ENCODE peak calls at places on chromosome 19, in nine cellular contexts. One of them, this sample, is unnamed. For H3K4me1, the result is how much of the 10 kb centered on the place peaks cover.

GRCh38 chr19:47215581-47215980 is 15.4 kb downstream of the BBC3 start:
- DNase-seq in fibroblast of lung: no peak
- DNase-seq in HCT116: no peak
- DNase-seq in cardiac muscle cell: no peak
- DNase-seq in IMR-90: no peak
- DNase-seq in GM23248: no peak
- DNase-seq in mucosa of descending colon: peak
- DNase-seq in MM.1S: no peak
- DNase-seq in transverse colon: peak
- DNase-seq in this sample: no peak

GRCh38 chr19:56822755-56823154 is 17.8 kb downstream of the PEG3 start:
- DNase-seq in fibroblast of lung: no peak
- DNase-seq in HCT116: no peak
- DNase-seq in cardiac muscle cell: no peak
- DNase-seq in IMR-90: no peak
- DNase-seq in GM23248: no peak
- DNase-seq in mucosa of descending colon: no peak
- DNase-seq in MM.1S: no peak
- DNase-seq in transverse colon: no peak
- DNase-seq in this sample: no peak

GRCh38 chr19:49216076-49216475 is 58.5 kb downstream of the TRPM4 start:
- DNase-seq in fibroblast of lung: peak
- DNase-seq in HCT116: no peak
- DNase-seq in cardiac muscle cell: no peak
- DNase-seq in IMR-90: peak
- DNase-seq in GM23248: peak
- DNase-seq in mucosa of descending colon: no peak
- DNase-seq in MM.1S: no peak
- DNase-seq in transverse colon: no peak
- DNase-seq in this sample: peak

GRCh38 chr19:33468361-33469170 is 53.0 kb downstream of the PEPD start:
- DNase-seq in fibroblast of lung: peak
- DNase-seq in HCT116: no peak
- DNase-seq in cardiac muscle cell: no peak
- DNase-seq in IMR-90: peak
- DNase-seq in GM23248: no peak
- DNase-seq in mucosa of descending colon: no peak
- DNase-seq in MM.1S: no peak
- DNase-seq in transverse colon: no peak
- DNase-seq in this sample: no peak

GRCh38 chr19:2587001-2587719 is 111.2 kb downstream of the GADD45B start:
- DNase-seq in fibroblast of lung: peak
- DNase-seq in HCT116: no peak
- DNase-seq in cardiac muscle cell: no peak
- DNase-seq in IMR-90: peak
- DNase-seq in GM23248: no peak
- DNase-seq in mucosa of descending colon: no peak
- DNase-seq in MM.1S: no peak
- DNase-seq in transverse colon: no peak
- DNase-seq in this sample: no peak

GRCh38 chr19:51027873-51028272 is 1.5 kb upstream of the KLK11 start:
- DNase-seq in fibroblast of lung: no peak
- DNase-seq in HCT116: no peak
- DNase-seq in cardiac muscle cell: no peak
- DNase-seq in IMR-90: no peak
- DNase-seq in GM23248: no peak
- DNase-seq in mucosa of descending colon: no peak
- DNase-seq in MM.1S: no peak
- DNase-seq in transverse colon: no peak
- DNase-seq in this sample: no peak

GRCh38 chr19:51689751-51690358 is 3.3 kb upstream of the SPACA6 start:
- DNase-seq in fibroblast of lung: peak
- DNase-seq in HCT116: no peak
- DNase-seq in cardiac muscle cell: peak
- DNase-seq in IMR-90: no peak
- DNase-seq in GM23248: peak
- DNase-seq in mucosa of descending colon: no peak
- DNase-seq in MM.1S: no peak
- DNase-seq in transverse colon: peak
- DNase-seq in this sample: peak

GRCh38 chr19:40542197-40542859 is 34.3 kb upstream of the SHKBP1 start:
- DNase-seq in fibroblast of lung: peak
- DNase-seq in HCT116: no peak
- DNase-seq in cardiac muscle cell: peak
- DNase-seq in IMR-90: peak
- DNase-seq in GM23248: peak
- DNase-seq in mucosa of descending colon: peak
- DNase-seq in MM.1S: no peak
- DNase-seq in transverse colon: peak
- DNase-seq in this sample: no peak

GRCh38 chr19:38729653-38730469 is 14.4 kb downstream of the CAPN12 start:
- DNase-seq in fibroblast of lung: peak
- DNase-seq in HCT116: peak
- DNase-seq in cardiac muscle cell: peak
- DNase-seq in IMR-90: peak
- DNase-seq in GM23248: peak
- DNase-seq in mucosa of descending colon: peak
- DNase-seq in MM.1S: peak
- DNase-seq in transverse colon: peak
- DNase-seq in this sample: peak

GRCh38 chr19:40257096-40257517 is 28.0 kb downstream of the AKT2 start:
- DNase-seq in fibroblast of lung: no peak
- DNase-seq in HCT116: no peak
- DNase-seq in cardiac muscle cell: no peak
- DNase-seq in IMR-90: no peak
- DNase-seq in GM23248: no peak
- DNase-seq in mucosa of descending colon: no peak
- DNase-seq in MM.1S: no peak
- DNase-seq in transverse colon: no peak
- DNase-seq in this sample: no peak

GRCh38 chr19:13761423-13761822 is 2.9 kb upstream of the MRI1 start:
- DNase-seq in fibroblast of lung: no peak
- DNase-seq in HCT116: no peak
- DNase-seq in cardiac muscle cell: no peak
- DNase-seq in IMR-90: no peak
- DNase-seq in GM23248: no peak
- DNase-seq in mucosa of descending colon: no peak
- DNase-seq in MM.1S: no peak
- DNase-seq in transverse colon: no peak
- DNase-seq in this sample: no peak

GRCh38 chr19:7778081-7778480 is 15.0 kb downstream of the CLEC4M start:
- DNase-seq in fibroblast of lung: no peak
- DNase-seq in HCT116: no peak
- DNase-seq in cardiac muscle cell: no peak
- DNase-seq in IMR-90: no peak
- DNase-seq in GM23248: no peak
- DNase-seq in mucosa of descending colon: no peak
- DNase-seq in MM.1S: no peak
- DNase-seq in transverse colon: no peak
- DNase-seq in this sample: no peak

GRCh38 chr19:55344444-55344843 is 4.8 kb downstream of the KMT5C start:
- DNase-seq in fibroblast of lung: peak
- DNase-seq in HCT116: no peak
- DNase-seq in cardiac muscle cell: no peak
- DNase-seq in IMR-90: no peak
- DNase-seq in GM23248: no peak
- DNase-seq in mucosa of descending colon: no peak
- DNase-seq in MM.1S: no peak
- DNase-seq in transverse colon: no peak
- DNase-seq in this sample: no peak

GRCh38 chr19:36916991-36917390 is 859 bp downstream of the ZNF568 start:
- DNase-seq in fibroblast of lung: peak
- DNase-seq in HCT116: no peak
- DNase-seq in cardiac muscle cell: peak
- DNase-seq in IMR-90: peak
- DNase-seq in GM23248: peak
- DNase-seq in mucosa of descending colon: peak
- DNase-seq in MM.1S: no peak
- DNase-seq in transverse colon: no peak
- DNase-seq in this sample: no peak

GRCh38 chr19:15264061-15264932 is 32.0 kb upstream of the EPHX3 start:
- DNase-seq in fibroblast of lung: peak
- DNase-seq in HCT116: peak
- DNase-seq in cardiac muscle cell: peak
- DNase-seq in IMR-90: peak
- DNase-seq in GM23248: peak
- DNase-seq in mucosa of descending colon: peak
- DNase-seq in MM.1S: peak
- DNase-seq in transverse colon: peak
- DNase-seq in this sample: peak

DNA sequence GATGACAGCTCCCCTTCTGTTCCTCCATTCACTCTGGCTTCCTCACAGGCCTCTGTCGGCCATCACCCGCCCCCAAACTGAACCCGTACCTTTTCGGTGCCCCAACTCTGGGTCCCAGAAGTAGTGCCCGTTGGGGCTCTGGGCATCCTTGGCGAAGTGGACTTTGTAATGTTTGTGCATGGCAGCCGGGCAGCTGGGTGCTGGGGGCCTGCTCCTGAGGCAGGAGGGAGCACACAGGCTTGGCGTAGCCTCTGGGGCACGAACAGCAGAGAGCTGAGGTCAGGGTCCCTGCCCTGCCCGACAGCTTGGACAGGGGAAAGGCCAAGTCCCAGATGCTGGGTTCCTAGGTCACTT is 834 bp downstream of the NKPD1 start:
- DNase-seq in fibroblast of lung: no peak
- DNase-seq in HCT116: no peak
- DNase-seq in cardiac muscle cell: no peak
- DNase-seq in IMR-90: no peak
- DNase-seq in GM23248: no peak
- DNase-seq in mucosa of descending colon: no peak
- DNase-seq in MM.1S: no peak
- DNase-seq in transverse colon: no peak
- DNase-seq in this sample: no peak
- H3K4me1 ChIP-seq in fibroblast of lung: under half
- H3K4me1 ChIP-seq in HCT116: half or more
- H3K4me1 ChIP-seq in cardiac muscle cell: under half
- H3K4me1 ChIP-seq in IMR-90: under half
- H3K4me1 ChIP-seq in GM23248: under half
- H3K4me1 ChIP-seq in mucosa of descending colon: under half
- H3K4me1 ChIP-seq in MM.1S: under half
- H3K4me1 ChIP-seq in transverse colon: under half
- H3K4me1 ChIP-seq in this sample: under half

DNA sequence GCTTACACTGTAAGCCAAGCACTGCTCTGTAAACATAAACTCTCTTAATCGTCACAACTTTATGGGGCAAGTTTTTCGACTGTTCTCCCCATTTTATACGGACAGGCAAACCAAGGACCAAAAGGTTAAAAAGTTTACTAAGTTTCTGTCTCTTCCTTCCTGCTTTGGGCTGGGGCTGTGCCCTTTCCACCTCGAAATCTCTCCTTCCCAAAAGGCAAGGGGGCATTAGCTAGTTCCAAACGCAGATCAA is 2.2 kb downstream of the JUND start:
- DNase-seq in fibroblast of lung: peak
- DNase-seq in HCT116: no peak
- DNase-seq in cardiac muscle cell: no peak
- DNase-seq in IMR-90: no peak
- DNase-seq in GM23248: no peak
- DNase-seq in mucosa of descending colon: no peak
- DNase-seq in MM.1S: no peak
- DNase-seq in transverse colon: no peak
- DNase-seq in this sample: no peak
- H3K4me1 ChIP-seq in fibroblast of lung: under half
- H3K4me1 ChIP-seq in HCT116: half or more
- H3K4me1 ChIP-seq in cardiac muscle cell: under half
- H3K4me1 ChIP-seq in IMR-90: under half
- H3K4me1 ChIP-seq in GM23248: under half
- H3K4me1 ChIP-seq in mucosa of descending colon: half or more
- H3K4me1 ChIP-seq in MM.1S: under half
- H3K4me1 ChIP-seq in transverse colon: half or more
- H3K4me1 ChIP-seq in this sample: under half

GRCh38 chr19:19820774-19821315 is 705 bp downstream of the ZNF506 start:
- DNase-seq in fibroblast of lung: no peak
- DNase-seq in HCT116: no peak
- DNase-seq in cardiac muscle cell: peak
- DNase-seq in IMR-90: no peak
- DNase-seq in GM23248: peak
- DNase-seq in mucosa of descending colon: no peak
- DNase-seq in MM.1S: no peak
- DNase-seq in transverse colon: no peak
- DNase-seq in this sample: no peak
- H3K4me1 ChIP-seq in fibroblast of lung: under half
- H3K4me1 ChIP-seq in HCT116: under half
- H3K4me1 ChIP-seq in cardiac muscle cell: under half
- H3K4me1 ChIP-seq in IMR-90: under half
- H3K4me1 ChIP-seq in GM23248: under half
- H3K4me1 ChIP-seq in mucosa of descending colon: under half
- H3K4me1 ChIP-seq in MM.1S: under half
- H3K4me1 ChIP-seq in transverse colon: under half
- H3K4me1 ChIP-seq in this sample: under half

GRCh38 chr19:18270304-18270703 is 3.9 kb downstream of the IQCN start:
- DNase-seq in fibroblast of lung: no peak
- DNase-seq in HCT116: no peak
- DNase-seq in cardiac muscle cell: no peak
- DNase-seq in IMR-90: no peak
- DNase-seq in GM23248: no peak
- DNase-seq in mucosa of descending colon: no peak
- DNase-seq in MM.1S: no peak
- DNase-seq in transverse colon: no peak
- DNase-seq in this sample: no peak

GRCh38 chr19:18274303-18274775 is at the start of gene IQCN:
- DNase-seq in fibroblast of lung: peak
- DNase-seq in HCT116: no peak
- DNase-seq in cardiac muscle cell: peak
- DNase-seq in IMR-90: no peak
- DNase-seq in GM23248: peak
- DNase-seq in mucosa of descending colon: peak
- DNase-seq in MM.1S: no peak
- DNase-seq in transverse colon: peak
- DNase-seq in this sample: peak

GRCh38 chr19:18269336-18269735 is 4.9 kb downstream of the IQCN start:
- DNase-seq in fibroblast of lung: no peak
- DNase-seq in HCT116: no peak
- DNase-seq in cardiac muscle cell: no peak
- DNase-seq in IMR-90: no peak
- DNase-seq in GM23248: no peak
- DNase-seq in mucosa of descending colon: no peak
- DNase-seq in MM.1S: no peak
- DNase-seq in transverse colon: no peak
- DNase-seq in this sample: no peak

GRCh38 chr19:18273566-18274302 is 518 bp downstream of the IQCN start:
- DNase-seq in fibroblast of lung: no peak
- DNase-seq in HCT116: no peak
- DNase-seq in cardiac muscle cell: no peak
- DNase-seq in IMR-90: no peak
- DNase-seq in GM23248: no peak
- DNase-seq in mucosa of descending colon: no peak
- DNase-seq in MM.1S: no peak
- DNase-seq in transverse colon: no peak
- DNase-seq in this sample: no peak

GRCh38 chr19:18271433-18271841 is 2.8 kb downstream of the IQCN start:
- DNase-seq in fibroblast of lung: no peak
- DNase-seq in HCT116: no peak
- DNase-seq in cardiac muscle cell: peak
- DNase-seq in IMR-90: no peak
- DNase-seq in GM23248: no peak
- DNase-seq in mucosa of descending colon: no peak
- DNase-seq in MM.1S: no peak
- DNase-seq in transverse colon: no peak
- DNase-seq in this sample: no peak
- H3K4me1 ChIP-seq in fibroblast of lung: under half
- H3K4me1 ChIP-seq in HCT116: under half
- H3K4me1 ChIP-seq in cardiac muscle cell: under half
- H3K4me1 ChIP-seq in IMR-90: under half
- H3K4me1 ChIP-seq in GM23248: under half
- H3K4me1 ChIP-seq in mucosa of descending colon: under half
- H3K4me1 ChIP-seq in MM.1S: under half
- H3K4me1 ChIP-seq in transverse colon: under half
- H3K4me1 ChIP-seq in this sample: under half

GRCh38 chr19:41868120-41868988 is 8.3 kb downstream of the RPS19 start:
- DNase-seq in fibroblast of lung: no peak
- DNase-seq in HCT116: no peak
- DNase-seq in cardiac muscle cell: no peak
- DNase-seq in IMR-90: no peak
- DNase-seq in GM23248: no peak
- DNase-seq in mucosa of descending colon: peak
- DNase-seq in MM.1S: peak
- DNase-seq in transverse colon: peak
- DNase-seq in this sample: no peak
- H3K4me1 ChIP-seq in fibroblast of lung: under half
- H3K4me1 ChIP-seq in HCT116: half or more
- H3K4me1 ChIP-seq in cardiac muscle cell: under half
- H3K4me1 ChIP-seq in IMR-90: under half
- H3K4me1 ChIP-seq in GM23248: under half
- H3K4me1 ChIP-seq in mucosa of descending colon: under half
- H3K4me1 ChIP-seq in MM.1S: half or more
- H3K4me1 ChIP-seq in transverse colon: under half
- H3K4me1 ChIP-seq in this sample: half or more